ENCODE peak calls at places on chromosome 1, in ten cellular contexts. W is Calu3; Z is B cell; Y is neural progenitor cell; R is PC-3; N is pancreas; I is lower lobe of right lung; E is GM06990; V is PC-9; K is CD8-positive, alpha-beta T cell. P is an unnamed sample.

GRCh38 chr1:20385630-20386029 is 95.0 kb downstream of the VWA5B1 start:
- DNase-seq in V (no peak), Z (no peak), K (no peak), Y (no peak), I (no peak), E (no peak), R (no peak), N (no peak), W (no peak), P (no peak)

GRCh38 chr1:58841455-58841854 is 57.6 kb upstream of the JUN start:
- DNase-seq in K (no peak), E (no peak), W (no peak), I (peak), R (peak), Y (peak), N (no peak), Z (no peak), V (no peak), P (no peak)

GRCh38 chr1:62725255-62725654 is 37.1 kb upstream of the DOCK7 start:
- DNase-seq in E (peak), R (no peak), V (no peak), I (no peak), W (no peak), N (no peak), Y (no peak), Z (no peak), K (no peak), P (no peak)

GRCh38 chr1:53278294-53278693 is 40.0 kb upstream of the MAGOH start:
- DNase-seq in E (no peak), N (peak), K (peak), R (peak), W (peak), V (peak), I (peak), Z (peak), Y (peak), P (peak)

GRCh38 chr1:36321119-36321951 is 2.1 kb downstream of the EVA1B start:
- DNase-seq in Z (no peak), I (peak), Y (peak), V (no peak), R (no peak), E (peak), N (peak), K (peak), W (no peak), P (no peak)

GRCh38 chr1:187051618-187052232 is 223.0 kb downstream of the PLA2G4A start:
- DNase-seq in N (no peak), Y (peak), R (peak), V (peak), Z (no peak), K (no peak), I (no peak), E (peak), W (peak), P (no peak)

GRCh38 chr1:56508523-56508983 is 70.8 kb downstream of the PLPP3 start:
- DNase-seq in Y (no peak), R (peak), Z (no peak), V (peak), K (no peak), E (no peak), W (peak), I (peak), N (peak), P (no peak)

GRCh38 chr1:223538921-223539445 is 126.5 kb downstream of the CAPN8 start:
- DNase-seq in W (no peak), K (no peak), V (no peak), I (no peak), N (no peak), E (no peak), R (no peak), Z (no peak), Y (no peak), P (no peak)

GRCh38 chr1:44354840-44355581 is at the start of gene ERI3:
- DNase-seq in N (peak), Z (peak), R (peak), V (peak), Y (peak), I (peak), K (peak), E (peak), W (peak), P (peak)

GRCh38 chr1:12650001-12650421 is 6.1 kb downstream of the AADACL4 start:
- DNase-seq in W (no peak), Z (no peak), Y (no peak), E (no peak), N (no peak), I (no peak), K (no peak), R (no peak), V (no peak), P (no peak)

GRCh38 chr1:2298685-2299673 is 70.9 kb downstream of the SKI start:
- DNase-seq in V (no peak), I (peak), Z (no peak), K (no peak), E (no peak), R (no peak), W (no peak), Y (no peak), N (no peak), P (peak)

GRCh38 chr1:17887646-17888395 is 132.7 kb downstream of the ACTL8 start:
- DNase-seq in R (no peak), V (no peak), I (no peak), E (no peak), Y (peak), N (no peak), K (no peak), Z (no peak), W (no peak), P (no peak)

GRCh38 chr1:24725209-24725651 is 20.0 kb upstream of the CLIC4 start:
- DNase-seq in Z (no peak), K (no peak), E (no peak), I (no peak), V (peak), Y (peak), R (peak), W (peak), N (no peak), P (no peak)

GRCh38 chr1:26560403-26560780 is 30.8 kb downstream of the RPS6KA1 start:
- DNase-seq in I (no peak), K (no peak), V (no peak), R (no peak), N (no peak), E (no peak), Z (no peak), Y (no peak), W (no peak), P (no peak)

GRCh38 chr1:179217943-179218507 is 11.5 kb downstream of the ABL2 start:
- DNase-seq in K (no peak), W (no peak), Y (no peak), Z (no peak), N (no peak), R (no peak), E (no peak), I (no peak), V (no peak), P (no peak)

GRCh38 chr1:182990413-182991144 is 32.6 kb upstream of the LAMC1 start:
- DNase-seq in W (no peak), K (no peak), R (peak), Z (no peak), V (no peak), I (no peak), N (no peak), Y (no peak), E (no peak), P (no peak)

GRCh38 chr1:5555853-5556252 is 436.4 kb downstream of the NPHP4 start:
- DNase-seq in Y (no peak), E (no peak), N (no peak), R (no peak), V (no peak), I (no peak), Z (no peak), W (no peak), K (no peak), P (no peak)

GRCh38 chr1:234975941-234976871 is 152.4 kb downstream of the TOMM20 start:
- DNase-seq in Z (no peak), Y (no peak), N (no peak), E (no peak), W (no peak), V (no peak), R (no peak), I (peak), K (no peak), P (no peak)

GRCh38 chr1:200795151-200795550 is 56.5 kb downstream of the CAMSAP2 start:
- DNase-seq in W (no peak), I (no peak), E (no peak), N (no peak), R (peak), Y (no peak), Z (no peak), V (no peak), K (no peak), P (no peak)

GRCh38 chr1:165162671-165163241 is 193.8 kb downstream of the LMX1A start:
- DNase-seq in Z (no peak), K (no peak), V (peak), W (peak), E (no peak), R (peak), Y (peak), N (no peak), I (no peak), P (no peak)

GRCh38 chr1:221812905-221813597 is 71.2 kb upstream of the DUSP10 start:
- DNase-seq in I (no peak), Y (no peak), W (no peak), K (no peak), R (no peak), E (no peak), V (no peak), Z (no peak), N (no peak), P (no peak)

GRCh38 chr1:234722267-234722704 is 112.3 kb upstream of the IRF2BP2 start:
- DNase-seq in Y (no peak), I (no peak), V (no peak), E (no peak), Z (no peak), N (no peak), K (no peak), R (no peak), W (no peak), P (no peak)

DNA sequence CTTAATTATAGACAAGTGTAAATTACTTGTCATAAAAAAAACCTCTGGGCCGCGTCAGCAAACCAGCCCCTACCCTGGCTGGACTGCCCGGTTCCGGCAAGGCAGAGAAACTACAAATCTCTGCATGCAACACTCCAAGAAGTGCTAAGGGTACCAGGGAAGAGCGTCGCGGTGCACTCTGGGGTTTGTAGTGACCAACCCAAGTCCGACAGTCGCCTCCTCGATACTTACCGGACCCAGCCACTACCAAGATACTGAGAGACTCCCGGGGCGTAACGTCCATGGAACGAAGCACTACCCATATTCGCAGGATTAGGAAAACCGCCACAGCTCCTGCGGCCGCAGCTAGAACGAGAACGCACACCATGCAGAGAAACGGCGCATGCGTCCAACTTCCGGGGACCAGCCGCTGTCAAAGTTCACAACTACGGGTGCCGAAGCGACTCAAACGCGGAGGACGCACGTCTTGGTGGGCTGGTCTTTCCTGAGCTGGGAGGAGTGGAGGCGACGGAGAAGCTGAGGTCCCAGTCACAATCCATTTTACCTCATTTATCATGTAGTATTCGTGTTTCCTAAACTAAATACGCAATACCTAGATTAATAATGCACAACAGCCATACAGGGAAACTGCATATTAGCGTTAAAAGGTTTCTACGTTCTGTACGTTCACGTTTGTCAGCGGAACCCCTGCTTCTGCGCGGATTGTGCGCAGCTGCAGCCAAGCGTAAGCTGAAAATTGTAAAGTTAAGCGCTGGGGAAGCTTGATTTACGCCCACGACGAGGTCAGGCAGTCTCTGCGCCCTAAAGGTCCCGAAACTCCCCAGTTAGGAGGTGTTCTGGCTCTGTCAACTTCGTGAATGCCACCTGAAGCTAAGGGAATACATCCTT is at the start of gene ALG14:
- DNase-seq in K (peak), N (peak), V (peak), Z (peak), I (peak), Y (peak), R (peak), W (peak), E (peak), P (peak)
- TF ChIP-seq CTCF in K (no peak), N (no peak), V (no peak), Z (no peak), I (no peak), Y (no peak), R (no peak), W (no peak), E (no peak), P (no peak)

GRCh38 chr1:220695426-220695825 is 5.3 kb downstream of the C1orf115 start:
- DNase-seq in K (no peak), Z (no peak), I (no peak), Y (no peak), E (no peak), V (no peak), N (no peak), R (no peak), W (no peak), P (no peak)
- TF ChIP-seq CTCF in K (no peak), Z (no peak), I (no peak), Y (no peak), E (no peak), V (no peak), N (no peak), R (no peak), W (no peak), P (no peak)

GRCh38 chr1:162276493-162276892 is 100.2 kb downstream of the SPATA46 start:
- DNase-seq in V (no peak), N (no peak), Z (no peak), R (peak), Y (no peak), W (peak), E (no peak), I (no peak), K (no peak), P (no peak)
- TF ChIP-seq CTCF in V (peak), N (no peak), Z (no peak), R (peak), Y (no peak), W (peak), E (peak), I (no peak), K (no peak), P (no peak)

GRCh38 chr1:236311040-236311439 is 29.3 kb upstream of the ERO1B start:
- DNase-seq in Y (peak), I (no peak), K (no peak), E (no peak), Z (no peak), R (no peak), V (no peak), N (no peak), W (no peak), P (no peak)
- TF ChIP-seq CTCF in Y (peak), I (no peak), K (no peak), E (peak), Z (no peak), R (no peak), V (no peak), N (no peak), W (no peak), P (no peak)

DNA sequence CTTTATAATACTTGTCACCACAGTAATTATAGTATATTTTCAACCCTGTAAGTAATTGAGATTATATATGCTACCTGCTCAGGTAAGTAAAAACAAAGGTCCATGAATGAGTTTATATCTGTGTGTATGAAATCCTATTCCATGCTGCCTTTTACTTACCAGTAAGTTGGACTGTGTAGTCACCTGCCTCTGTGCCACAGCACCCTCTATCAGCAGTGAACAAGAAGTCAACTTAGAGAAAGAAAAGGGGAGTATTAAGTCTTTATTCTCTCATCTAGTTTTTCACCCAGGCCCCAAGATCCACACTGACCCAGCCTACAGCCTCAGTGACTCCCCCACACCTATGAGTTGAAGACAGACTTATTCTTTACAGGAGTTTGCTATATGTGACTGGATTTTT is 36.9 kb upstream of the IFI16 start:
- DNase-seq in Y (peak), R (peak), N (no peak), K (no peak), E (no peak), W (no peak), V (no peak), Z (no peak), I (no peak), P (no peak)
- TF ChIP-seq CTCF in Y (peak), R (peak), N (no peak), K (no peak), E (peak), W (no peak), V (no peak), Z (no peak), I (no peak), P (peak)

GRCh38 chr1:226649780-226650179 is 89.3 kb downstream of the ITPKB start:
- DNase-seq in N (no peak), I (peak), Z (no peak), Y (no peak), R (peak), E (no peak), V (no peak), K (peak), W (no peak), P (no peak)
- TF ChIP-seq CTCF in N (no peak), I (peak), Z (peak), Y (no peak), R (peak), E (peak), V (peak), K (peak), W (no peak), P (peak)

DNA sequence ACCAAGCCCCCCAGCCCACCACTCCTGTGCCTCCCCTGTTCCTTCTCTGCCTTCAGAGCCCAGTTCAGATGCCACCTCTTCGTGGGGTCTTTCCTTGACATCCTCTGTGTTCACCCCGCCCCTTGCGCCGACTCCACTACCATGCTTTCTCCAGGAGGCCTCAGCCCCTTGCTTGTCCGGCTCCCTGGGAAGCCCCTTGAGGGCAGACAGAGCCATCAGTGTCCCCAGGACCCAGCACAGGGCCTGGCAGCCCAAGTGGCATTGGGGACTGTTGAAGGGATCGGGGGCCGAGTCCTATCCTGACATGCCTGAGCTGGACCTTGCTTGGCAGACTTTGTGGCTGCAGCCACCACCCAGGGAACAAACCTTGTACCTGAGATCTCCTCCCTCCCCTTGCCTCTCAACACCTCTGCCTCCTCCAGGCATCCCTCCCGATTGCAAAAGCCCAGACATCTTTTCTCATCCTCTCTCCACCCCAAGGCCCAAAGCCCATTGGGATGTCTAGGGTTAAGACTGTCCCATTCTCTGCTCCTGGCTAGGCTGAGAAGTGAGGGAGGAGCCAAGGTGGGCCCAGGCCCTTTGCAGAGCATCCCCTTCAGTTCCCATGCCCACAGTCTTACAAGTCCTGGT is 3.4 kb downstream of the CLDN19 start:
- DNase-seq in Z (no peak), Y (no peak), V (no peak), E (no peak), W (no peak), R (no peak), I (no peak), N (no peak), K (no peak), P (no peak)
- TF ChIP-seq CTCF in Z (no peak), Y (no peak), V (no peak), E (no peak), W (no peak), R (no peak), I (no peak), N (no peak), K (no peak), P (no peak)

GRCh38 chr1:47491341-47491753 is 53.5 kb downstream of the FOXD2 start:
- DNase-seq in R (no peak), Z (no peak), N (no peak), Y (peak), V (no peak), W (no peak), K (no peak), I (no peak), E (no peak), P (no peak)
- TF ChIP-seq CTCF in R (no peak), Z (no peak), N (no peak), Y (no peak), V (no peak), W (no peak), K (no peak), I (no peak), E (no peak), P (no peak)

GRCh38 chr1:114670083-114671010 is 498 bp upstream of the DENND2C start:
- DNase-seq in W (peak), N (peak), R (peak), V (peak), K (peak), Z (peak), Y (peak), E (peak), I (peak), P (peak)
- TF ChIP-seq CTCF in W (no peak), N (no peak), R (no peak), V (peak), K (no peak), Z (no peak), Y (no peak), E (no peak), I (no peak), P (no peak)

GRCh38 chr1:16367258-16367967 is 371 bp downstream of the SZRD1 start:
- DNase-seq in Y (peak), R (peak), N (peak), K (peak), E (peak), W (peak), I (peak), Z (peak), V (peak), P (peak)
- TF ChIP-seq CTCF in Y (peak), R (no peak), N (no peak), K (no peak), E (peak), W (no peak), I (no peak), Z (no peak), V (no peak), P (no peak)